ENCODE peak calls at places on chromosomes 12 and 14, in ten cellular contexts. One of them, this sample, is unnamed.

GRCh38 chr12:79301181-79301580 is 389.6 kb downstream of the PAWR start:
- DNase-seq in heart right ventricle: no peak
- DNase-seq in lower lobe of right lung: no peak
- DNase-seq in AG04450: no peak
- DNase-seq in cardiac muscle cell: no peak
- DNase-seq in MM.1S: no peak
- DNase-seq in A549: no peak
- DNase-seq in transverse colon: no peak
- DNase-seq in nephron progenitor cell: no peak
- DNase-seq in thoracic aorta: no peak
- DNase-seq in this sample: no peak

GRCh38 chr14:99175331-99176155 is 96.5 kb downstream of the BCL11B start:
- DNase-seq in MM.1S: no peak
- DNase-seq in transverse colon: no peak
- DNase-seq in nephron progenitor cell: no peak
- DNase-seq in AG04450: no peak
- DNase-seq in lower lobe of right lung: no peak
- DNase-seq in cardiac muscle cell: no peak
- DNase-seq in A549: no peak
- DNase-seq in thoracic aorta: no peak
- DNase-seq in heart right ventricle: no peak
- DNase-seq in this sample: no peak

GRCh38 chr14:92122761-92123160 is 992 bp downstream of the CPSF2 start:
- DNase-seq in nephron progenitor cell: no peak
- DNase-seq in cardiac muscle cell: no peak
- DNase-seq in AG04450: no peak
- DNase-seq in heart right ventricle: no peak
- DNase-seq in transverse colon: no peak
- DNase-seq in lower lobe of right lung: no peak
- DNase-seq in A549: no peak
- DNase-seq in MM.1S: no peak
- DNase-seq in thoracic aorta: no peak
- DNase-seq in this sample: no peak

GRCh38 chr12:116338064-116338872 is 60.8 kb upstream of the MED13L start:
- DNase-seq in transverse colon: no peak
- DNase-seq in thoracic aorta: no peak
- DNase-seq in A549: no peak
- DNase-seq in cardiac muscle cell: no peak
- DNase-seq in lower lobe of right lung: no peak
- DNase-seq in heart right ventricle: no peak
- DNase-seq in AG04450: no peak
- DNase-seq in MM.1S: no peak
- DNase-seq in nephron progenitor cell: no peak
- DNase-seq in this sample: no peak

GRCh38 chr12:45543887-45544286 is 185.6 kb upstream of the ARID2 start:
- DNase-seq in nephron progenitor cell: peak
- DNase-seq in lower lobe of right lung: no peak
- DNase-seq in heart right ventricle: no peak
- DNase-seq in cardiac muscle cell: peak
- DNase-seq in A549: peak
- DNase-seq in MM.1S: peak
- DNase-seq in transverse colon: peak
- DNase-seq in thoracic aorta: no peak
- DNase-seq in AG04450: peak
- DNase-seq in this sample: peak

GRCh38 chr14:43215524-43215923 is 1291.6 kb downstream of the FSCB start:
- DNase-seq in nephron progenitor cell: no peak
- DNase-seq in transverse colon: no peak
- DNase-seq in AG04450: no peak
- DNase-seq in MM.1S: no peak
- DNase-seq in lower lobe of right lung: no peak
- DNase-seq in heart right ventricle: no peak
- DNase-seq in cardiac muscle cell: no peak
- DNase-seq in thoracic aorta: no peak
- DNase-seq in A549: no peak
- DNase-seq in this sample: no peak

GRCh38 chr12:33012226-33012625 is 115.6 kb upstream of the PKP2 start:
- DNase-seq in transverse colon: no peak
- DNase-seq in MM.1S: no peak
- DNase-seq in A549: no peak
- DNase-seq in cardiac muscle cell: no peak
- DNase-seq in lower lobe of right lung: no peak
- DNase-seq in heart right ventricle: no peak
- DNase-seq in nephron progenitor cell: no peak
- DNase-seq in AG04450: no peak
- DNase-seq in thoracic aorta: no peak
- DNase-seq in this sample: no peak

GRCh38 chr12:42798811-42799438 is 209.4 kb upstream of the PRICKLE1 start:
- DNase-seq in transverse colon: no peak
- DNase-seq in lower lobe of right lung: no peak
- DNase-seq in cardiac muscle cell: peak
- DNase-seq in AG04450: peak
- DNase-seq in A549: no peak
- DNase-seq in heart right ventricle: no peak
- DNase-seq in MM.1S: no peak
- DNase-seq in thoracic aorta: no peak
- DNase-seq in nephron progenitor cell: no peak
- DNase-seq in this sample: no peak

GRCh38 chr12:52036587-52037171 is 14.6 kb upstream of the NR4A1 start:
- DNase-seq in nephron progenitor cell: peak
- DNase-seq in MM.1S: peak
- DNase-seq in cardiac muscle cell: peak
- DNase-seq in transverse colon: peak
- DNase-seq in lower lobe of right lung: peak
- DNase-seq in heart right ventricle: peak
- DNase-seq in A549: peak
- DNase-seq in thoracic aorta: no peak
- DNase-seq in AG04450: no peak
- DNase-seq in this sample: peak

GRCh38 chr12:47071241-47071852 is 8.1 kb upstream of the PCED1B start:
- DNase-seq in lower lobe of right lung: no peak
- DNase-seq in nephron progenitor cell: no peak
- DNase-seq in transverse colon: no peak
- DNase-seq in A549: peak
- DNase-seq in AG04450: no peak
- DNase-seq in cardiac muscle cell: peak
- DNase-seq in thoracic aorta: no peak
- DNase-seq in MM.1S: peak
- DNase-seq in heart right ventricle: no peak
- DNase-seq in this sample: no peak

GRCh38 chr14:94112513-94113060 is 2.1 kb downstream of the IFI27 start:
- DNase-seq in lower lobe of right lung: no peak
- DNase-seq in A549: no peak
- DNase-seq in heart right ventricle: no peak
- DNase-seq in MM.1S: no peak
- DNase-seq in AG04450: no peak
- DNase-seq in nephron progenitor cell: no peak
- DNase-seq in thoracic aorta: no peak
- DNase-seq in transverse colon: peak
- DNase-seq in cardiac muscle cell: no peak
- DNase-seq in this sample: no peak

GRCh38 chr12:80045594-80045993 is 53.7 kb upstream of the OTOGL start:
- DNase-seq in lower lobe of right lung: no peak
- DNase-seq in AG04450: peak
- DNase-seq in nephron progenitor cell: no peak
- DNase-seq in cardiac muscle cell: peak
- DNase-seq in MM.1S: no peak
- DNase-seq in heart right ventricle: no peak
- DNase-seq in A549: no peak
- DNase-seq in thoracic aorta: no peak
- DNase-seq in transverse colon: no peak
- DNase-seq in this sample: no peak

GRCh38 chr12:118841588-118841987 is 139.8 kb upstream of the SRRM4 start:
- DNase-seq in A549: no peak
- DNase-seq in AG04450: no peak
- DNase-seq in nephron progenitor cell: peak
- DNase-seq in lower lobe of right lung: no peak
- DNase-seq in transverse colon: no peak
- DNase-seq in heart right ventricle: no peak
- DNase-seq in cardiac muscle cell: no peak
- DNase-seq in MM.1S: no peak
- DNase-seq in thoracic aorta: no peak
- DNase-seq in this sample: peak

GRCh38 chr14:67276131-67276530 is 34.9 kb downstream of the PALS1 start:
- DNase-seq in nephron progenitor cell: no peak
- DNase-seq in A549: no peak
- DNase-seq in lower lobe of right lung: no peak
- DNase-seq in transverse colon: no peak
- DNase-seq in MM.1S: no peak
- DNase-seq in heart right ventricle: no peak
- DNase-seq in AG04450: no peak
- DNase-seq in thoracic aorta: no peak
- DNase-seq in cardiac muscle cell: no peak
- DNase-seq in this sample: no peak

GRCh38 chr14:73576391-73576790 is 7.4 kb downstream of the ACOT2 start:
- DNase-seq in nephron progenitor cell: no peak
- DNase-seq in lower lobe of right lung: no peak
- DNase-seq in heart right ventricle: no peak
- DNase-seq in MM.1S: no peak
- DNase-seq in AG04450: no peak
- DNase-seq in cardiac muscle cell: no peak
- DNase-seq in transverse colon: no peak
- DNase-seq in A549: peak
- DNase-seq in thoracic aorta: no peak
- DNase-seq in this sample: no peak

GRCh38 chr14:106083082-106083481 is 556.7 kb downstream of the TMEM121 start:
- DNase-seq in heart right ventricle: no peak
- DNase-seq in nephron progenitor cell: no peak
- DNase-seq in transverse colon: no peak
- DNase-seq in lower lobe of right lung: no peak
- DNase-seq in A549: no peak
- DNase-seq in AG04450: no peak
- DNase-seq in MM.1S: no peak
- DNase-seq in thoracic aorta: no peak
- DNase-seq in cardiac muscle cell: no peak
- DNase-seq in this sample: no peak

GRCh38 chr14:99393059-99393655 is 87.5 kb downstream of the SETD3 start:
- DNase-seq in nephron progenitor cell: peak
- DNase-seq in transverse colon: peak
- DNase-seq in lower lobe of right lung: no peak
- DNase-seq in thoracic aorta: no peak
- DNase-seq in A549: peak
- DNase-seq in cardiac muscle cell: peak
- DNase-seq in AG04450: no peak
- DNase-seq in heart right ventricle: peak
- DNase-seq in MM.1S: no peak
- DNase-seq in this sample: peak

GRCh38 chr12:77294016-77294415 is 228.6 kb upstream of the E2F7 start:
- DNase-seq in AG04450: no peak
- DNase-seq in transverse colon: no peak
- DNase-seq in nephron progenitor cell: no peak
- DNase-seq in A549: no peak
- DNase-seq in heart right ventricle: no peak
- DNase-seq in thoracic aorta: no peak
- DNase-seq in cardiac muscle cell: peak
- DNase-seq in MM.1S: no peak
- DNase-seq in lower lobe of right lung: no peak
- DNase-seq in this sample: no peak

GRCh38 chr14:101894365-101895113 is 69.8 kb upstream of the DYNC1H1 start:
- DNase-seq in MM.1S: no peak
- DNase-seq in AG04450: no peak
- DNase-seq in lower lobe of right lung: no peak
- DNase-seq in transverse colon: peak
- DNase-seq in heart right ventricle: no peak
- DNase-seq in cardiac muscle cell: no peak
- DNase-seq in A549: no peak
- DNase-seq in thoracic aorta: no peak
- DNase-seq in nephron progenitor cell: no peak
- DNase-seq in this sample: no peak

GRCh38 chr12:19451196-19451595 is 11.9 kb downstream of the AEBP2 start:
- DNase-seq in lower lobe of right lung: no peak
- DNase-seq in AG04450: no peak
- DNase-seq in heart right ventricle: no peak
- DNase-seq in thoracic aorta: no peak
- DNase-seq in MM.1S: no peak
- DNase-seq in transverse colon: no peak
- DNase-seq in cardiac muscle cell: peak
- DNase-seq in nephron progenitor cell: no peak
- DNase-seq in A549: no peak
- DNase-seq in this sample: no peak

GRCh38 chr12:65881965-65882413 is 57.7 kb downstream of the HMGA2 start:
- DNase-seq in MM.1S: no peak
- DNase-seq in thoracic aorta: peak
- DNase-seq in A549: no peak
- DNase-seq in heart right ventricle: peak
- DNase-seq in transverse colon: peak
- DNase-seq in nephron progenitor cell: no peak
- DNase-seq in cardiac muscle cell: peak
- DNase-seq in lower lobe of right lung: peak
- DNase-seq in AG04450: no peak
- DNase-seq in this sample: no peak

GRCh38 chr12:55126106-55126505 is at the start of gene OR9K2:
- DNase-seq in thoracic aorta: no peak
- DNase-seq in transverse colon: no peak
- DNase-seq in cardiac muscle cell: no peak
- DNase-seq in AG04450: no peak
- DNase-seq in MM.1S: no peak
- DNase-seq in A549: no peak
- DNase-seq in nephron progenitor cell: no peak
- DNase-seq in lower lobe of right lung: no peak
- DNase-seq in heart right ventricle: no peak
- DNase-seq in this sample: no peak
- TF ChIP-seq CTCF in thoracic aorta: no peak
- TF ChIP-seq CTCF in transverse colon: no peak
- TF ChIP-seq CTCF in cardiac muscle cell: no peak
- TF ChIP-seq CTCF in AG04450: no peak
- TF ChIP-seq CTCF in MM.1S: no peak
- TF ChIP-seq CTCF in A549: no peak
- TF ChIP-seq CTCF in nephron progenitor cell: no peak
- TF ChIP-seq CTCF in lower lobe of right lung: no peak
- TF ChIP-seq CTCF in heart right ventricle: no peak
- TF ChIP-seq CTCF in this sample: no peak

GRCh38 chr14:71324767-71325272 is 417.6 kb downstream of the PCNX1 start:
- DNase-seq in transverse colon: peak
- DNase-seq in A549: no peak
- DNase-seq in nephron progenitor cell: peak
- DNase-seq in heart right ventricle: no peak
- DNase-seq in thoracic aorta: no peak
- DNase-seq in cardiac muscle cell: peak
- DNase-seq in lower lobe of right lung: no peak
- DNase-seq in MM.1S: no peak
- DNase-seq in AG04450: no peak
- DNase-seq in this sample: no peak
- TF ChIP-seq CTCF in transverse colon: no peak
- TF ChIP-seq CTCF in A549: no peak
- TF ChIP-seq CTCF in nephron progenitor cell: no peak
- TF ChIP-seq CTCF in heart right ventricle: no peak
- TF ChIP-seq CTCF in thoracic aorta: no peak
- TF ChIP-seq CTCF in cardiac muscle cell: no peak
- TF ChIP-seq CTCF in lower lobe of right lung: no peak
- TF ChIP-seq CTCF in MM.1S: no peak
- TF ChIP-seq CTCF in AG04450: no peak
- TF ChIP-seq CTCF in this sample: no peak

GRCh38 chr12:642633-643477 is 20.4 kb downstream of the NINJ2 start:
- DNase-seq in thoracic aorta: no peak
- DNase-seq in lower lobe of right lung: peak
- DNase-seq in A549: peak
- DNase-seq in nephron progenitor cell: peak
- DNase-seq in transverse colon: peak
- DNase-seq in MM.1S: peak
- DNase-seq in heart right ventricle: peak
- DNase-seq in cardiac muscle cell: peak
- DNase-seq in AG04450: no peak
- DNase-seq in this sample: peak
- TF ChIP-seq CTCF in thoracic aorta: peak
- TF ChIP-seq CTCF in lower lobe of right lung: peak
- TF ChIP-seq CTCF in A549: peak
- TF ChIP-seq CTCF in nephron progenitor cell: peak
- TF ChIP-seq CTCF in transverse colon: peak
- TF ChIP-seq CTCF in MM.1S: peak
- TF ChIP-seq CTCF in heart right ventricle: peak
- TF ChIP-seq CTCF in cardiac muscle cell: peak
- TF ChIP-seq CTCF in AG04450: peak
- TF ChIP-seq CTCF in this sample: peak

GRCh38 chr14:20657216-20658211 is 16.0 kb upstream of the OR6S1 start:
- DNase-seq in thoracic aorta: no peak
- DNase-seq in heart right ventricle: no peak
- DNase-seq in AG04450: no peak
- DNase-seq in A549: peak
- DNase-seq in cardiac muscle cell: no peak
- DNase-seq in transverse colon: no peak
- DNase-seq in MM.1S: no peak
- DNase-seq in nephron progenitor cell: peak
- DNase-seq in lower lobe of right lung: no peak
- DNase-seq in this sample: no peak
- TF ChIP-seq CTCF in thoracic aorta: no peak
- TF ChIP-seq CTCF in heart right ventricle: no peak
- TF ChIP-seq CTCF in AG04450: no peak
- TF ChIP-seq CTCF in A549: peak
- TF ChIP-seq CTCF in cardiac muscle cell: no peak
- TF ChIP-seq CTCF in transverse colon: no peak
- TF ChIP-seq CTCF in MM.1S: peak
- TF ChIP-seq CTCF in nephron progenitor cell: no peak
- TF ChIP-seq CTCF in lower lobe of right lung: no peak
- TF ChIP-seq CTCF in this sample: no peak

This sample was measured in neural crest cell.